ENCODE peak calls at places on chromosomes 5 and 9, in ten cellular contexts. Y is posterior vena cava, P is H54, J is Daoy, Q is AG10803, C is psoas muscle, N is HuH-7, L is stromal cell of bone marrow, X is spleen, U is GM20000. Z is an unnamed sample.
A peak's percentile ranks its signal among the peaks of the same experiment; 100 is the strongest.

GRCh38 chr5:72512179-72512860 is 5.1 kb upstream of the ZNF366 start:
- DNase-seq in Y (no peak), P (no peak), J (no peak), Q (no peak), C (no peak), N (no peak), L (no peak), X (no peak), U (no peak), Z (no peak)

GRCh38 chr5:171309526-171310333 is 682 bp downstream of the TLX3 start:
- DNase-seq in Y (no peak), P (no peak), J (peak; percentile 83), Q (no peak), C (peak; percentile 61), N (no peak), L (no peak), X (no peak), U (peak; percentile 55), Z (peak; percentile 46)

GRCh38 chr5:9861664-9862256 is 231.6 kb upstream of the TAS2R1 start:
- DNase-seq in Y (no peak), P (no peak), J (no peak), Q (peak; percentile 74), C (no peak), N (no peak), L (peak; percentile 9), X (no peak), U (no peak), Z (peak; percentile 70)

GRCh38 chr9:105205787-105206511 is 38.5 kb upstream of the SLC44A1 start:
- DNase-seq in Y (no peak), P (no peak), J (no peak), Q (peak; percentile 97), C (peak; percentile 69), N (no peak), L (peak; percentile 94), X (no peak), U (no peak), Z (no peak)

GRCh38 chr5:34538026-34538672 is 118.0 kb upstream of the RAI14 start:
- DNase-seq in Y (no peak), P (no peak), J (peak; percentile 13), Q (no peak), C (no peak), N (no peak), L (no peak), X (no peak), U (no peak), Z (no peak)

GRCh38 chr9:14158911-14159310 is 155.0 kb downstream of the NFIB start:
- DNase-seq in Y (no peak), P (peak; percentile 6), J (peak; percentile 70), Q (peak; percentile 6), C (no peak), N (no peak), L (peak; percentile 63), X (no peak), U (no peak), Z (peak; percentile 63)

GRCh38 chr5:96680759-96681158 is 18.6 kb downstream of the CAST start:
- DNase-seq in Y (no peak), P (no peak), J (peak; percentile 43), Q (no peak), C (no peak), N (no peak), L (no peak), X (no peak), U (no peak), Z (peak; percentile 36)

GRCh38 chr5:181167814-181168488 is 20.6 kb downstream of the OR2V2 start:
- DNase-seq in Y (no peak), P (no peak), J (peak; percentile 60), Q (no peak), C (no peak), N (peak; percentile 80), L (no peak), X (no peak), U (no peak), Z (no peak)

GRCh38 chr9:111502506-111502905 is 18.3 kb upstream of the ECPAS start:
- DNase-seq in Y (no peak), P (no peak), J (no peak), Q (no peak), C (no peak), N (no peak), L (no peak), X (no peak), U (no peak), Z (no peak)

GRCh38 chr5:173873296-173873922 is 14.7 kb upstream of the CPEB4 start:
- DNase-seq in Y (no peak), P (no peak), J (no peak), Q (no peak), C (no peak), N (no peak), L (no peak), X (no peak), U (no peak), Z (no peak)

GRCh38 chr5:60487885-60488425 is 212.0 kb downstream of the DEPDC1B start:
- DNase-seq in Y (no peak), P (no peak), J (no peak), Q (peak; percentile 11), C (no peak), N (no peak), L (no peak), X (no peak), U (no peak), Z (no peak)

GRCh38 chr5:179436321-179437122 is 91.3 kb upstream of the ADAMTS2 start:
- DNase-seq in Y (peak; percentile 63), P (no peak), J (no peak), Q (no peak), C (no peak), N (no peak), L (no peak), X (peak; percentile 59), U (no peak), Z (no peak)

GRCh38 chr5:142800776-142801494 is 30.8 kb downstream of the ARHGAP26 start:
- DNase-seq in Y (no peak), P (no peak), J (no peak), Q (no peak), C (no peak), N (no peak), L (no peak), X (no peak), U (peak; percentile 10), Z (no peak)

GRCh38 chr5:179268399-179268952 is 76.8 kb downstream of the ADAMTS2 start:
- DNase-seq in Y (peak; percentile 50), P (no peak), J (no peak), Q (no peak), C (no peak), N (no peak), L (no peak), X (peak; percentile 61), U (no peak), Z (no peak)

GRCh38 chr5:171131499-171131898 is 177.5 kb upstream of the TLX3 start:
- DNase-seq in Y (no peak), P (no peak), J (no peak), Q (no peak), C (no peak), N (no peak), L (no peak), X (no peak), U (no peak), Z (no peak)

GRCh38 chr5:133389066-133389590 is 223.2 kb downstream of the FSTL4 start:
- DNase-seq in Y (no peak), P (no peak), J (no peak), Q (no peak), C (no peak), N (no peak), L (no peak), X (no peak), U (no peak), Z (no peak)

GRCh38 chr5:31382051-31382878 is 149.6 kb downstream of the DROSHA start:
- DNase-seq in Y (no peak), P (no peak), J (no peak), Q (no peak), C (no peak), N (no peak), L (no peak), X (no peak), U (peak; percentile 21), Z (no peak)

GRCh38 chr5:173530547-173530946 is 85.9 kb downstream of the BOD1 start:
- DNase-seq in Y (no peak), P (no peak), J (peak; percentile 29), Q (no peak), C (no peak), N (peak; percentile 24), L (no peak), X (no peak), U (no peak), Z (no peak)

GRCh38 chr9:135081264-135081660 is 6.2 kb upstream of the OLFM1 start:
- DNase-seq in Y (peak; percentile 72), P (no peak), J (no peak), Q (no peak), C (no peak), N (no peak), L (no peak), X (peak; percentile 60), U (no peak), Z (no peak)

GRCh38 chr5:112419596-112420110 is 576 bp upstream of the EPB41L4A start:
- DNase-seq in Y (peak; percentile 90), P (no peak), J (peak; percentile 75), Q (peak; percentile 8), C (peak; percentile 77), N (peak; percentile 35), L (no peak), X (peak; percentile 86), U (peak; percentile 61), Z (peak; percentile 80)

GRCh38 chr5:112930082-112930344 is 8.0 kb upstream of the REEP5 start:
- DNase-seq in Y (no peak), P (no peak), J (no peak), Q (no peak), C (no peak), N (no peak), L (no peak), X (no peak), U (peak; percentile 49), Z (no peak)

GRCh38 chr5:129382921-129383672 is 77.0 kb upstream of the ADAMTS19 start:
- DNase-seq in Y (no peak), P (no peak), J (no peak), Q (no peak), C (no peak), N (no peak), L (no peak), X (no peak), U (no peak), Z (no peak)

GRCh38 chr5:115394531-115394930 is 98.1 kb upstream of the CCDC112 start:
- DNase-seq in Y (no peak), P (no peak), J (no peak), Q (no peak), C (no peak), N (no peak), L (no peak), X (no peak), U (no peak), Z (no peak)

GRCh38 chr9:125079931-125080330 is 63.4 kb downstream of the SCAI start:
- DNase-seq in Y (no peak), P (no peak), J (no peak), Q (no peak), C (no peak), N (no peak), L (no peak), X (no peak), U (no peak), Z (no peak)

GRCh38 chr5:142032747-142033631 is 20.2 kb upstream of the GNPDA1 start:
- DNase-seq in Y (no peak), P (no peak), J (no peak), Q (no peak), C (no peak), N (no peak), L (no peak), X (no peak), U (no peak), Z (no peak)

GRCh38 chr9:96875460-96876142 is 21.3 kb upstream of the ZNF782 start:
- DNase-seq in Y (no peak), P (peak; percentile 96), J (peak; percentile 90), Q (peak; percentile 18), C (peak; percentile 76), N (peak; percentile 86), L (no peak), X (peak; percentile 79), U (peak; percentile 86), Z (peak; percentile 85)

GRCh38 chr9:37574996-37575395 is 1.2 kb downstream of the FBXO10 start:
- DNase-seq in Y (no peak), P (no peak), J (peak; percentile 44), Q (no peak), C (no peak), N (no peak), L (peak; percentile 26), X (no peak), U (no peak), Z (no peak)

GRCh38 chr5:177482359-177482795 is 8.9 kb upstream of the DBN1 start:
- DNase-seq in Y (no peak), P (no peak), J (no peak), Q (no peak), C (no peak), N (no peak), L (no peak), X (peak; percentile 54), U (no peak), Z (no peak)